ENCODE peak calls at places on chromosome 1, in five cellular contexts. U is effector memory CD4-positive, alpha-beta T cell; N is effector CD4-positive, alpha-beta T cell; C is activated CD8-positive, alpha-beta T cell treated with anti-CD3 and anti-CD28 coated beads for 36 hours; Z is skeletal muscle cell. D is an unnamed sample.

GRCh38 chr1:202709276-202710041 is 795 bp downstream of the SYT2 start:
- DNase-seq in N (no peak), U (no peak), C (no peak), Z (no peak), D (no peak)

GRCh38 chr1:151858030-151858746 is 4.7 kb upstream of the THEM5 start:
- DNase-seq in U (no peak), N (no peak), C (no peak), Z (no peak), D (no peak)

GRCh38 chr1:156914440-156914856 is 6.0 kb upstream of the LRRC71 start:
- DNase-seq in Z (no peak), U (no peak), C (no peak), N (no peak), D (no peak)

GRCh38 chr1:12180315-12180714 is 13.5 kb downstream of the TNFRSF1B start:
- DNase-seq in U (no peak), C (no peak), N (no peak), Z (no peak), D (no peak)

GRCh38 chr1:98460136-98460535 is 201.4 kb upstream of the SNX7 start:
- DNase-seq in Z (no peak), C (no peak), U (no peak), N (no peak), D (no peak)

GRCh38 chr1:39952359-39953110 is 2.4 kb upstream of the MFSD2A start:
- DNase-seq in C (no peak), U (no peak), Z (no peak), N (no peak), D (no peak)

GRCh38 chr1:231584117-231584516 is 42.5 kb upstream of the DISC1 start:
- DNase-seq in C (peak; percentile 6), U (no peak), N (no peak), Z (peak; percentile 49), D (no peak)

GRCh38 chr1:1079408-1080121 is 5.5 kb upstream of the RNF223 start:
- DNase-seq in N (peak; percentile 7), U (no peak), C (peak; percentile 80), Z (peak; percentile 48), D (peak; percentile 16)

GRCh38 chr1:177181631-177182291 is 11.0 kb downstream of the BRINP2 start:
- DNase-seq in Z (no peak), N (no peak), C (peak; percentile 58), U (no peak), D (peak; percentile 18)

GRCh38 chr1:225750865-225751824 is 26.5 kb upstream of the SRP9 start:
- DNase-seq in N (no peak), U (no peak), Z (no peak), C (no peak), D (no peak)

GRCh38 chr1:187626056-187626455 is 797.3 kb downstream of the PLA2G4A start:
- DNase-seq in C (no peak), N (no peak), U (no peak), Z (no peak), D (no peak)

GRCh38 chr1:40315795-40316594 is 1.1 kb downstream of the COL9A2 start:
- DNase-seq in U (no peak), C (peak; percentile 48), Z (no peak), N (no peak), D (no peak)

D was measured in T-helper 1 cell.